ENCODE peak calls at places on chromosomes 6 and 20, in four cellular contexts. W is HepG2, P is A549, F is GM12878. J is an unnamed sample.

GRCh38 chr6:30816791-30817739 is 67.3 kb upstream of the DDR1 start:
- DNase-seq in W (no peak), P (no peak), F (peak; percentile 84), J (no peak)

GRCh38 chr6:34067814-34068213 is 78.1 kb downstream of the GRM4 start:
- DNase-seq in W (no peak), P (peak; percentile 13), F (no peak), J (no peak)

GRCh38 chr6:33013608-33014007 is 4.2 kb upstream of the HLA-DOA start:
- DNase-seq in W (no peak), P (no peak), F (no peak), J (no peak)

GRCh38 chr6:20439558-20439957 is 37.9 kb downstream of the E2F3 start:
- DNase-seq in W (no peak), P (no peak), F (no peak), J (no peak)

GRCh38 chr6:120214097-120214496 is 864.5 kb upstream of the MAN1A1 start:
- DNase-seq in W (no peak), P (no peak), F (no peak), J (no peak)

GRCh38 chr20:31593221-31594001 is 11.7 kb upstream of the ID1 start:
- DNase-seq in W (peak; percentile 95), P (peak; percentile 96), F (no peak), J (peak; percentile 54)

GRCh38 chr6:138001750-138002349 is 105.4 kb downstream of the PERP start:
- DNase-seq in W (peak; percentile 44), P (peak; percentile 21), F (no peak), J (peak; percentile 74)

GRCh38 chr20:25008388-25009217 is 16.1 kb upstream of the APMAP start:
- DNase-seq in W (no peak), P (no peak), F (no peak), J (no peak)

GRCh38 chr20:35319206-35320197 is 27.3 kb upstream of the FAM83C start:
- DNase-seq in W (no peak), P (peak; percentile 52), F (no peak), J (peak; percentile 48)

GRCh38 chr6:97963148-97963680 is 680.2 kb upstream of the MMS22L start:
- DNase-seq in W (no peak), P (no peak), F (no peak), J (no peak)

GRCh38 chr6:147904416-147904815 is 395.9 kb downstream of the SAMD5 start:
- DNase-seq in W (no peak), P (no peak), F (no peak), J (no peak)

GRCh38 chr6:125986956-125987617 is 747 bp downstream of the TRMT11 start:
- DNase-seq in W (peak; percentile 63), P (peak; percentile 22), F (peak; percentile 24), J (peak; percentile 20)

GRCh38 chr6:99980741-99981140 is 13.3 kb downstream of the MCHR2 start:
- DNase-seq in W (no peak), P (no peak), F (no peak), J (no peak)

GRCh38 chr20:64069614-64070243 is 6.7 kb downstream of the TCEA2 start:
- DNase-seq in W (peak; percentile 62), P (peak; percentile 87), F (no peak), J (peak; percentile 70)

GRCh38 chr6:33960345-33961313 is 156.8 kb upstream of the MLN start:
- DNase-seq in W (no peak), P (no peak), F (no peak), J (no peak)

GRCh38 chr6:111730835-111731234 is 125.2 kb upstream of the TRAF3IP2 start:
- DNase-seq in W (no peak), P (no peak), F (no peak), J (no peak)

GRCh38 chr20:32050851-32051556 is 1.0 kb upstream of the HCK start:
- DNase-seq in W (no peak), P (no peak), F (no peak), J (no peak)

GRCh38 chr6:54647301-54647664 is 199.3 kb upstream of the FAM83B start:
- DNase-seq in W (no peak), P (no peak), F (no peak), J (no peak)
- TF ChIP-seq MYC in W (no peak), P (no peak), F (no peak), J (no peak)

GRCh38 chr6:152170702-152171667 is 363.5 kb downstream of the ESR1 start:
- DNase-seq in W (peak; percentile 94), P (no peak), F (peak; percentile 89), J (no peak)
- TF ChIP-seq MYC in W (no peak), P (no peak), F (no peak), J (no peak)

GRCh38 chr6:91653324-91653723 is 1066.5 kb upstream of the MAP3K7 start:
- DNase-seq in W (no peak), P (no peak), F (no peak), J (no peak)

GRCh38 chr6:91659881-91660280 is 1073.0 kb upstream of the MAP3K7 start:
- DNase-seq in W (no peak), P (no peak), F (no peak), J (no peak)

GRCh38 chr6:91653954-91654843 is 1067.3 kb upstream of the MAP3K7 start:
- DNase-seq in W (no peak), P (no peak), F (no peak), J (no peak)

DNA sequence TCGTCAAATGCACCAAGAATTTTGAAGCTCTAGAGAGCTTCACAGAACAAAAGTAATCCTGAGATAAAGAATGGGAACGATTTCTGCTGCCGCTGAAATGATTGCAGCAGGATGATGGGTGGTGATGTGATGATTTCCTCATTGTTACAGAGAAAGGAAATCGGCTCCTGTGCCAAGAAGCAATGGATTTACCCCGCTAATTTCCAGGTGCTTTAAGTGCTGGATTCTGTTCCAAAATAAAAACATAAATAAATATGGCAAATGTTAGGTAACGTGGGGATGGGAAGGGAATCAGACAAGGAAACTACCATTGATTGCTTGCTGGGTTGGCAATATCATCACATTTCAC is 1067.9 kb upstream of the MAP3K7 start:
- DNase-seq in W (no peak), P (no peak), F (no peak), J (no peak)
- TF ChIP-seq MYC in W (no peak), P (no peak), F (no peak), J (no peak)

GRCh38 chr20:47782920-47783552 is 2.2 kb downstream of the SULF2 start:
- DNase-seq in W (peak; percentile 70), P (peak; percentile 10), F (no peak), J (no peak)
- TF ChIP-seq MYC in W (no peak), P (no peak), F (no peak), J (no peak)

DNA sequence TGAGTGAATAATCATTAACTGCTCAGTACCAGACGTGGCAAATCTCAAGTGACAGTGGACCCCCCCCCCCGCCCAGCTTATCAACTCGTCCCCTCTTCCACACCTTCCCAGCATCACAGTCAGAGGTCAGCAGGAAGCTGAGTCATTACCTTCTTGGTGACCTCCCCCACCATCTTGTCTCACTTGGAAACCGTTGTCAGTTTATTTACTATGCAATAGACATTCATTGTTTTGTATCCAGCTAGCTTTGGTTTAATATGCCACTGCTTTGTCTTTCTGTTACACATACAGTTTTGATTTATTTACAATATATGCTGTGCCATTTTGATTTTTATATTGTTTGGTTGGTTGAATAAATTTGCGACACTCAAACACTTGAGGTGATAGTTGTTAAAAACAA is 158.1 kb downstream of the QKI start:
- DNase-seq in W (no peak), P (peak; percentile 9), F (no peak), J (peak; percentile 93)
- TF ChIP-seq MYC in W (no peak), P (no peak), F (no peak), J (no peak)

GRCh38 chr6:163702736-163703135 is 288.2 kb downstream of the QKI start:
- DNase-seq in W (no peak), P (no peak), F (no peak), J (no peak)

GRCh38 chr6:163706688-163707087 is 292.2 kb downstream of the QKI start:
- DNase-seq in W (no peak), P (no peak), F (no peak), J (no peak)

GRCh38 chr6:163707385-163708355 is 293.2 kb downstream of the QKI start:
- DNase-seq in W (no peak), P (no peak), F (no peak), J (no peak)

GRCh38 chr6:163705923-163706322 is 291.4 kb downstream of the QKI start:
- DNase-seq in W (no peak), P (no peak), F (peak; percentile 85), J (no peak)

DNA sequence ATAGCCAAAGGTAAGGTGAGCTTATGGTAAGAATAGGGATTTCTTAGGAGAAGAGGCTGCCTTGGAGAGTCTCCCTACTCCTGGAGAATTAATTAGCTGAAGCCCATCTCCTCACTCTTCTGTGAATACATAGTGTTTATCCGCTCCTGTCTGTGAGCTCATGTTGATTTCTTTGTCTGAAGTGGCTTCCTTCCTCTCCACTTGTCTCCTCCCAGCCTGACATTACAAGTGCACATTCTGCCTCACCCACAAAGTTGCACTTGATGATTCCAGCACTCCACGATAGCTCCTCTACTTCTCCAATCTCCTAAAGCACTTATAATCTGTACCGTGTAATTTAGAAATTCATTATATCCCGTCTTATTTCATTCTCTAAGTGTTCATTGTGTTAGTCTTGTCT is 287.2 kb downstream of the QKI start:
- DNase-seq in W (no peak), P (no peak), F (no peak), J (no peak)
- TF ChIP-seq MYC in W (no peak), P (no peak), F (no peak), J (no peak)

GRCh38 chr6:1306133-1306532 is 5.8 kb upstream of the FOXQ1 start:
- DNase-seq in W (no peak), P (no peak), F (no peak), J (no peak)
- TF ChIP-seq MYC in W (no peak), P (no peak), F (no peak), J (no peak)

DNA sequence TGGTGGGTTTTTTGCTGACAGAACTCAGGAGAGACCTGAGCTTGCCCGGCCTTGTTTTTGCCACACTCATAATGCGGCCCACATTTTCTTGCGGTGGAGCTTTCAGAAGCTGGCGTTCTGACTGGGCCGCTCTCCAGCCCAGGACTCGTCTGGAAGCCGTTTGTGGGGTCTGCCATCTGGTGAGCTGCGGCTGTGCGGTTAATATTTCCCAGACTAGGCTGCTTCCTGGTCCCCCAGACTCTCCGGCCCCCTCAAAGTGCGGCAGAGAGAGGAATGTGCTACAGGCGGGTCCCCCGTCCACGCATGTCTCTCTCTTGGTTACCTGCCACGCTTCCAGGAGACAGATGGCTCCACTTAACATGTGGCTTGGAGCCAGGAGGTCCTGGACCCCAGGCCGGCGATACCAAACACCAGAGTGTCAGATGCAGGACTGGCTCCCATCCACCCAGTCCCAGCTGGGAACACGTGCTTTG is 128.9 kb upstream of the PMEPA1 start:
- DNase-seq in W (no peak), P (no peak), F (no peak), J (no peak)
- TF ChIP-seq MYC in W (no peak), P (no peak), F (no peak), J (no peak)

J was measured in K562.